ENCODE peak calls at places on chromosomes 2 and 18, in seven cellular contexts. E is gastrocnemius medialis, P is DMS79 treated with DMSO at 0.1 percent for 48 hours, T is RPMI8226, S is OCI-LY7, Q is smooth muscle cell of the brain vasculature, D is GM13976. U is an unnamed sample.

GRCh38 chr2:237128026-237128703 is 42.5 kb downstream of the COPS8 start:
- DNase-seq in E (peak; percentile 94), P (peak; percentile 30), T (no peak), S (no peak), Q (peak; percentile 100), D (no peak), U (no peak)

GRCh38 chr2:219293736-219294201 is 14.6 kb downstream of the DNAJB2 start:
- DNase-seq in E (no peak), P (no peak), T (no peak), S (no peak), Q (no peak), D (peak; percentile 25), U (no peak)

GRCh38 chr2:1654696-1655374 is 89.5 kb downstream of the PXDN start:
- DNase-seq in E (no peak), P (no peak), T (no peak), S (no peak), Q (no peak), D (no peak), U (no peak)

GRCh38 chr2:198863655-198864054 is 594.1 kb downstream of the SATB2 start:
- DNase-seq in E (no peak), P (no peak), T (no peak), S (no peak), Q (no peak), D (no peak), U (no peak)

GRCh38 chr2:70461981-70462876 is 91.4 kb downstream of the TGFA start:
- DNase-seq in E (no peak), P (no peak), T (no peak), S (no peak), Q (no peak), D (no peak), U (no peak)

GRCh38 chr2:34652636-34653035 is 1053.5 kb upstream of the FAM98A start:
- DNase-seq in E (no peak), P (no peak), T (peak; percentile 61), S (peak; percentile 4), Q (no peak), D (no peak), U (no peak)

GRCh38 chr18:3265564-3266033 is 3.7 kb downstream of the MYL12B start:
- DNase-seq in E (no peak), P (no peak), T (no peak), S (no peak), Q (no peak), D (no peak), U (no peak)

GRCh38 chr18:76454429-76454828 is 40.6 kb downstream of the ZNF516 start:
- DNase-seq in E (no peak), P (no peak), T (no peak), S (no peak), Q (no peak), D (no peak), U (no peak)

GRCh38 chr18:70332694-70333093 is 43.8 kb downstream of the SOCS6 start:
- DNase-seq in E (no peak), P (no peak), T (no peak), S (no peak), Q (no peak), D (no peak), U (no peak)

GRCh38 chr2:20638646-20639430 is 12.1 kb downstream of the HS1BP3 start:
- DNase-seq in E (no peak), P (no peak), T (no peak), S (no peak), Q (no peak), D (no peak), U (no peak)

GRCh38 chr2:171227066-171227782 is 66.5 kb upstream of the TLK1 start:
- DNase-seq in E (no peak), P (no peak), T (no peak), S (no peak), Q (no peak), D (no peak), U (no peak)

GRCh38 chr2:138090330-138090729 is 126.1 kb downstream of the HNMT start:
- DNase-seq in E (no peak), P (no peak), T (peak; percentile 23), S (peak; percentile 4), Q (peak; percentile 26), D (peak; percentile 49), U (no peak)

GRCh38 chr2:48707466-48707865 is 48.1 kb downstream of the LHCGR start:
- DNase-seq in E (no peak), P (no peak), T (peak; percentile 32), S (peak; percentile 16), Q (no peak), D (no peak), U (no peak)

GRCh38 chr2:127942002-127942401 is 56.2 kb upstream of the AMMECR1L start:
- DNase-seq in E (no peak), P (no peak), T (no peak), S (no peak), Q (no peak), D (no peak), U (no peak)

GRCh38 chr2:15771124-15771523 is 169.2 kb upstream of the MYCN start:
- DNase-seq in E (no peak), P (no peak), T (no peak), S (no peak), Q (no peak), D (no peak), U (no peak)

GRCh38 chr2:218722419-218722818 is 11.8 kb downstream of the TTLL4 start:
- DNase-seq in E (no peak), P (no peak), T (no peak), S (no peak), Q (no peak), D (no peak), U (no peak)

GRCh38 chr2:6526093-6526824 is 339.4 kb downstream of the CMPK2 start:
- DNase-seq in E (no peak), P (peak; percentile 41), T (peak; percentile 30), S (peak; percentile 78), Q (no peak), D (peak; percentile 17), U (peak; percentile 7)

GRCh38 chr18:31156831-31157763 is 5.6 kb downstream of the DSC1 start:
- DNase-seq in E (no peak), P (no peak), T (no peak), S (no peak), Q (no peak), D (no peak), U (no peak)

GRCh38 chr2:10447300-10448207 is 573 bp downstream of the ODC1 start:
- DNase-seq in E (peak; percentile 37), P (peak; percentile 20), T (peak; percentile 70), S (peak; percentile 81), Q (no peak), D (peak; percentile 81), U (peak; percentile 40)